ENCODE peak calls at places on chromosomes 6 and 20, in eight cellular contexts. Z is fibroblast of mammary gland; I is CD4-positive, alpha-beta T cell; V is psoas muscle; K is lung; X is H9; O is neural crest cell; H is GM10248. N is an unnamed sample.

GRCh38 chr6:33192671-33193602 is 670 bp upstream of the COL11A2 start:
- DNase-seq in Z (no peak), I (peak), V (peak), K (no peak), X (no peak), O (peak), H (no peak), N (no peak)

GRCh38 chr20:58542411-58543095 is 27.4 kb upstream of the APCDD1L start:
- DNase-seq in Z (peak), I (no peak), V (no peak), K (no peak), X (no peak), O (no peak), H (no peak), N (no peak)

GRCh38 chr6:16498237-16498636 is 259.9 kb downstream of the GMPR start:
- DNase-seq in Z (no peak), I (no peak), V (no peak), K (no peak), X (no peak), O (no peak), H (no peak), N (no peak)

GRCh38 chr20:24700166-24700860 is 230.9 kb downstream of the SYNDIG1 start:
- DNase-seq in Z (no peak), I (no peak), V (no peak), K (peak), X (peak), O (no peak), H (no peak), N (no peak)

GRCh38 chr6:31729515-31729978 is 448 bp upstream of the DDAH2 start:
- DNase-seq in Z (peak), I (peak), V (peak), K (peak), X (peak), O (peak), H (peak), N (peak)

GRCh38 chr20:16063876-16064275 is 509.4 kb downstream of the KIF16B start:
- DNase-seq in Z (peak), I (no peak), V (no peak), K (no peak), X (no peak), O (no peak), H (no peak), N (no peak)

GRCh38 chr6:85887467-85887866 is 244.8 kb upstream of the SYNCRIP start:
- DNase-seq in Z (no peak), I (no peak), V (no peak), K (no peak), X (no peak), O (no peak), H (no peak), N (no peak)

GRCh38 chr20:57868310-57868709 is 158.5 kb upstream of the PMEPA1 start:
- DNase-seq in Z (no peak), I (no peak), V (no peak), K (peak), X (no peak), O (no peak), H (no peak), N (no peak)

GRCh38 chr20:48682529-48683385 is 145.0 kb downstream of the PREX1 start:
- DNase-seq in Z (peak), I (no peak), V (peak), K (peak), X (peak), O (no peak), H (no peak), N (no peak)

GRCh38 chr6:14664616-14665315 is 547.2 kb downstream of the CD83 start:
- DNase-seq in Z (no peak), I (no peak), V (no peak), K (no peak), X (peak), O (peak), H (no peak), N (no peak)

GRCh38 chr6:44078795-44079671 is 48.2 kb downstream of the MRPL14 start:
- DNase-seq in Z (peak), I (peak), V (peak), K (peak), X (peak), O (peak), H (peak), N (peak)

GRCh38 chr6:86017236-86017635 is 374.6 kb upstream of the SYNCRIP start:
- DNase-seq in Z (no peak), I (no peak), V (no peak), K (no peak), X (no peak), O (no peak), H (no peak), N (no peak)

GRCh38 chr20:20734475-20734948 is 22.1 kb upstream of the RALGAPA2 start:
- DNase-seq in Z (no peak), I (no peak), V (no peak), K (no peak), X (no peak), O (no peak), H (no peak), N (no peak)

GRCh38 chr6:132068766-132069165 is 117.6 kb upstream of the CCN2 start:
- DNase-seq in Z (no peak), I (no peak), V (no peak), K (no peak), X (no peak), O (no peak), H (no peak), N (no peak)

GRCh38 chr20:3027987-3028386 is 15.4 kb upstream of the GNRH2 start:
- DNase-seq in Z (no peak), I (no peak), V (no peak), K (no peak), X (no peak), O (no peak), H (no peak), N (no peak)

GRCh38 chr6:144953552-144954240 is 668.6 kb downstream of the UTRN start:
- DNase-seq in Z (peak), I (no peak), V (no peak), K (no peak), X (no peak), O (no peak), H (no peak), N (no peak)

GRCh38 chr6:20575125-20575524 is 40.9 kb downstream of the CDKAL1 start:
- DNase-seq in Z (no peak), I (no peak), V (no peak), K (no peak), X (no peak), O (no peak), H (no peak), N (no peak)

GRCh38 chr20:35497320-35497719 is 32.1 kb downstream of the C20orf173 start:
- DNase-seq in Z (no peak), I (no peak), V (no peak), K (no peak), X (no peak), O (no peak), H (no peak), N (no peak)

GRCh38 chr20:31707994-31708744 is 14.5 kb downstream of the BCL2L1 start:
- DNase-seq in Z (no peak), I (no peak), V (peak), K (no peak), X (peak), O (no peak), H (no peak), N (no peak)

GRCh38 chr20:11270566-11270965 is 596.8 kb upstream of the JAG1 start:
- DNase-seq in Z (no peak), I (no peak), V (no peak), K (no peak), X (peak), O (no peak), H (no peak), N (no peak)

GRCh38 chr20:11271920-11272594 is 598.3 kb upstream of the JAG1 start:
- DNase-seq in Z (no peak), I (no peak), V (no peak), K (no peak), X (no peak), O (no peak), H (no peak), N (no peak)

GRCh38 chr20:11274137-11274536 is 600.3 kb upstream of the JAG1 start:
- DNase-seq in Z (peak), I (no peak), V (no peak), K (no peak), X (no peak), O (no peak), H (peak), N (peak)

GRCh38 chr20:11267762-11268335 is 594.0 kb upstream of the JAG1 start:
- DNase-seq in Z (no peak), I (no peak), V (no peak), K (no peak), X (no peak), O (no peak), H (no peak), N (no peak)

DNA sequence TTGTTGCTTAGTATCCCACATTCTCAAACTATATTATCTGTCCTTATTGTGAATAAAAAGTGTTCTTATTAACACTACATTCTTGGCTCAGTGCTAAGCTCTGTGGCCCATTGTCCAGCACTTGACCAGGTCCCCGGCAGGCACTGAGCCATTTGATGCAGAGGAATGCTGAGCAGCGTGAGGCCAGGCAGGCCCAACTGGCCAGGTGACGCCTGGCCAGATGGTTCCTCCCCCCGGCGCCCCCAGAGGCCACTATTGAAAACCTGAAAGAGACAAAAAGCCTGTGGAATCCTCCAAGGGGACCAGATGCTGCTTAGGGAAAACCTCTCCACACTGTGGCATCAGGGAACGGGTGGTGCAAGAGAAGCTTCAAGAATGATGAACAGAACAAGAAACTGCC is 597.5 kb upstream of the JAG1 start:
- DNase-seq in Z (no peak), I (no peak), V (no peak), K (no peak), X (peak), O (no peak), H (no peak), N (no peak)
- TF ChIP-seq CTCF in Z (no peak), I (no peak), V (no peak), K (no peak), X (peak), O (peak), H (no peak), N (no peak)

GRCh38 chr6:157462956-157463742 is 82.2 kb downstream of the ZDHHC14 start:
- DNase-seq in Z (no peak), I (no peak), V (no peak), K (no peak), X (no peak), O (no peak), H (no peak), N (no peak)
- TF ChIP-seq CTCF in Z (no peak), I (no peak), V (no peak), K (no peak), X (no peak), O (no peak), H (no peak), N (no peak)

GRCh38 chr6:52283111-52283510 is 1.4 kb downstream of the MCM3 start:
- DNase-seq in Z (no peak), I (no peak), V (no peak), K (no peak), X (no peak), O (no peak), H (no peak), N (no peak)

GRCh38 chr6:52286798-52287432 is 2.4 kb upstream of the MCM3 start:
- DNase-seq in Z (peak), I (peak), V (peak), K (peak), X (peak), O (peak), H (peak), N (peak)

GRCh38 chr6:52284460-52285173 is at the start of gene MCM3:
- DNase-seq in Z (peak), I (peak), V (peak), K (peak), X (peak), O (peak), H (peak), N (peak)

GRCh38 chr6:52284131-52284459 is 447 bp downstream of the MCM3 start:
- DNase-seq in Z (peak), I (no peak), V (peak), K (peak), X (peak), O (peak), H (no peak), N (no peak)

DNA sequence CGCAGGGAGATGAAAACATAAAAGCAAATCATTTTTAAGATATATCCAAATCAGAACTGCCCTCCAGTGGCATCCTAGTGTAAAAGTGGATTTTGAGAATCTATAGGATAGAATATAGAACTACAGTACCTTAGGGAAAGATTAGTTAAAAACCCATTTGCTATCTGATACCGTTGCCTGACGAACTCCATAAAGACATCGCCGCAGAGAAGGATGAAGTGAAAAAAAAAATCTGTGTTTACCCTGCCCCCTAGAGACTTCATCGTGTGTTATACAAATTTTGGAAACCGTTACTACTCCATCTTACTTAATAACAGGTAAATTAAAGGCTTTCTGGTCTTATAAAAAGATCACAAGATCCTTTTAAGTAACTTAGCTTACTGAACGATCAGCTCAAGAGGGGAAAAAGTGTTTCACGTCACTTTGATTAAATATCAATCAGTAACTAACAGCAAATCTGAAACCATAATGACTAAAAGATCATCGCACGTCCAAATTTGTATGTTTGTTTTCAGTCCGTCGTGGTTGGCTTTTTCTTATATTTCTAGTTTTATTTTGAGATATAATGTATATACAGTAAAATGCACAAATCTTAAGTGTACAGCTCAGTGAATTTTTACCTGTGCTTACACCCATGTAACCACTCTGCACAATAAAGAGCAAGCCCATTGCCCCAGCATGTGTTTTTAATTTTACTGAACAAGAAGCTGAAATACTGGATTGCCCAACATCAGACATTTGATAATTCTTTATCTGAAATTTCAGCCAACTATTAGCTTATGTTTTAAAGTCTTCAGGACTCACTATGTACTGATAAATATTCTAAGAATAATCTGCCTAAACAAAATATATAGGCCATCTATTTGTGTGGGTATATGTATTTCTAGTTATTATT is 879 bp upstream of the MCM3 start:
- DNase-seq in Z (peak), I (no peak), V (no peak), K (no peak), X (no peak), O (no peak), H (no peak), N (no peak)
- TF ChIP-seq CTCF in Z (peak), I (peak), V (no peak), K (no peak), X (peak), O (peak), H (peak), N (no peak)

GRCh38 chr6:99568103-99568933 is at the start of gene CCNC:
- DNase-seq in Z (peak), I (peak), V (peak), K (peak), X (peak), O (peak), H (peak), N (peak)
- TF ChIP-seq CTCF in Z (no peak), I (no peak), V (no peak), K (no peak), X (no peak), O (no peak), H (no peak), N (no peak)

GRCh38 chr6:87483929-87484328 is 11.2 kb downstream of the SLC35A1 start:
- DNase-seq in Z (peak), I (peak), V (no peak), K (no peak), X (peak), O (peak), H (no peak), N (no peak)
- TF ChIP-seq CTCF in Z (peak), I (no peak), V (no peak), K (no peak), X (peak), O (peak), H (no peak), N (no peak)

GRCh38 chr6:141675957-141676356 is 456.8 kb upstream of the GJE1 start:
- DNase-seq in Z (peak), I (no peak), V (no peak), K (no peak), X (no peak), O (no peak), H (no peak), N (no peak)
- TF ChIP-seq CTCF in Z (peak), I (no peak), V (no peak), K (no peak), X (no peak), O (peak), H (no peak), N (no peak)